ENCODE peak calls at places on chromosomes 13 and 19, in six cellular contexts. One of them, this sample, is unnamed.

GRCh38 chr19:23305555-23305954 is 55.4 kb upstream of the ZNF724 start:
- DNase-seq in HepG2: no peak
- DNase-seq in GM12878: no peak
- DNase-seq in H1: no peak
- DNase-seq in HCT116: no peak
- DNase-seq in K562: no peak
- DNase-seq in this sample: peak

GRCh38 chr13:48976677-48977625 is 1.2 kb downstream of the FNDC3A start:
- DNase-seq in HepG2: peak
- DNase-seq in GM12878: no peak
- DNase-seq in H1: no peak
- DNase-seq in HCT116: no peak
- DNase-seq in K562: no peak
- DNase-seq in this sample: no peak

GRCh38 chr19:2819540-2820111 is at the start of gene ZNF554:
- DNase-seq in HepG2: peak
- DNase-seq in GM12878: peak
- DNase-seq in H1: peak
- DNase-seq in HCT116: peak
- DNase-seq in K562: peak
- DNase-seq in this sample: peak

GRCh38 chr13:110183925-110184324 is 123.0 kb downstream of the COL4A1 start:
- DNase-seq in HepG2: no peak
- DNase-seq in GM12878: no peak
- DNase-seq in H1: no peak
- DNase-seq in HCT116: no peak
- DNase-seq in K562: no peak
- DNase-seq in this sample: peak

GRCh38 chr13:74325106-74325505 is 190.9 kb upstream of the KLF12 start:
- DNase-seq in HepG2: peak
- DNase-seq in GM12878: no peak
- DNase-seq in H1: no peak
- DNase-seq in HCT116: no peak
- DNase-seq in K562: no peak
- DNase-seq in this sample: peak

GRCh38 chr13:30739646-30740642 is 4.6 kb downstream of the ALOX5AP start:
- DNase-seq in HepG2: no peak
- DNase-seq in GM12878: peak
- DNase-seq in H1: no peak
- DNase-seq in HCT116: peak
- DNase-seq in K562: no peak
- DNase-seq in this sample: no peak

GRCh38 chr13:49323344-49323743 is 75.6 kb downstream of the CDADC1 start:
- DNase-seq in HepG2: no peak
- DNase-seq in GM12878: no peak
- DNase-seq in H1: no peak
- DNase-seq in HCT116: no peak
- DNase-seq in K562: no peak
- DNase-seq in this sample: no peak

GRCh38 chr13:42548731-42549554 is 25.0 kb upstream of the TNFSF11 start:
- DNase-seq in HepG2: no peak
- DNase-seq in GM12878: peak
- DNase-seq in H1: no peak
- DNase-seq in HCT116: no peak
- DNase-seq in K562: no peak
- DNase-seq in this sample: no peak

GRCh38 chr19:44890366-44891015 is 563 bp upstream of the TOMM40 start:
- DNase-seq in HepG2: peak
- DNase-seq in GM12878: peak
- DNase-seq in H1: peak
- DNase-seq in HCT116: peak
- DNase-seq in K562: peak
- DNase-seq in this sample: peak

GRCh38 chr19:11480081-11480926 is 542 bp downstream of the ELAVL3 start:
- DNase-seq in HepG2: no peak
- DNase-seq in GM12878: no peak
- DNase-seq in H1: no peak
- DNase-seq in HCT116: no peak
- DNase-seq in K562: peak
- DNase-seq in this sample: peak

GRCh38 chr19:51318687-51319675 is 7.5 kb downstream of the IGLON5 start:
- DNase-seq in HepG2: no peak
- DNase-seq in GM12878: no peak
- DNase-seq in H1: no peak
- DNase-seq in HCT116: no peak
- DNase-seq in K562: no peak
- DNase-seq in this sample: no peak

GRCh38 chr13:87444135-87444534 is 227.0 kb upstream of the SLITRK5 start:
- DNase-seq in HepG2: no peak
- DNase-seq in GM12878: no peak
- DNase-seq in H1: no peak
- DNase-seq in HCT116: no peak
- DNase-seq in K562: no peak
- DNase-seq in this sample: no peak

GRCh38 chr13:51946163-51946669 is 65.0 kb downstream of the ATP7B start:
- DNase-seq in HepG2: no peak
- DNase-seq in GM12878: no peak
- DNase-seq in H1: no peak
- DNase-seq in HCT116: no peak
- DNase-seq in K562: no peak
- DNase-seq in this sample: no peak

GRCh38 chr13:72853000-72853399 is 71.1 kb downstream of the PIBF1 start:
- DNase-seq in HepG2: no peak
- DNase-seq in GM12878: no peak
- DNase-seq in H1: no peak
- DNase-seq in HCT116: no peak
- DNase-seq in K562: no peak
- DNase-seq in this sample: no peak

GRCh38 chr19:39998511-39998910 is 1.7 kb downstream of the ZNF546 start:
- DNase-seq in HepG2: no peak
- DNase-seq in GM12878: no peak
- DNase-seq in H1: no peak
- DNase-seq in HCT116: no peak
- DNase-seq in K562: no peak
- DNase-seq in this sample: no peak

GRCh38 chr13:28313579-28313978 is 175.2 kb downstream of the PAN3 start:
- DNase-seq in HepG2: no peak
- DNase-seq in GM12878: no peak
- DNase-seq in H1: no peak
- DNase-seq in HCT116: peak
- DNase-seq in K562: no peak
- DNase-seq in this sample: no peak

GRCh38 chr19:37718357-37718756 is 1.2 kb downstream of the ZNF607 start:
- DNase-seq in HepG2: peak
- DNase-seq in GM12878: no peak
- DNase-seq in H1: no peak
- DNase-seq in HCT116: no peak
- DNase-seq in K562: no peak
- DNase-seq in this sample: peak

GRCh38 chr13:52411629-52412028 is 5.7 kb upstream of the THSD1 start:
- DNase-seq in HepG2: no peak
- DNase-seq in GM12878: peak
- DNase-seq in H1: no peak
- DNase-seq in HCT116: no peak
- DNase-seq in K562: no peak
- DNase-seq in this sample: no peak

GRCh38 chr13:50452028-50452427 is 391.5 kb downstream of the DLEU7 start:
- DNase-seq in HepG2: no peak
- DNase-seq in GM12878: no peak
- DNase-seq in H1: no peak
- DNase-seq in HCT116: no peak
- DNase-seq in K562: no peak
- DNase-seq in this sample: no peak
- TF ChIP-seq JUND in HepG2: no peak
- TF ChIP-seq JUND in GM12878: no peak
- TF ChIP-seq JUND in H1: no peak
- TF ChIP-seq JUND in HCT116: no peak
- TF ChIP-seq JUND in K562: no peak
- TF ChIP-seq JUND in this sample: no peak

GRCh38 chr19:912181-913079 is 589 bp downstream of the R3HDM4 start:
- DNase-seq in HepG2: no peak
- DNase-seq in GM12878: no peak
- DNase-seq in H1: no peak
- DNase-seq in HCT116: no peak
- DNase-seq in K562: peak
- DNase-seq in this sample: no peak
- TF ChIP-seq YY1 in HepG2: no peak
- TF ChIP-seq YY1 in GM12878: no peak
- TF ChIP-seq YY1 in H1: no peak
- TF ChIP-seq YY1 in HCT116: no peak
- TF ChIP-seq YY1 in K562: no peak
- TF ChIP-seq YY1 in this sample: no peak

GRCh38 chr13:80939581-80939980 is 598.7 kb upstream of the SPRY2 start:
- DNase-seq in HepG2: no peak
- DNase-seq in GM12878: no peak
- DNase-seq in H1: no peak
- DNase-seq in HCT116: no peak
- DNase-seq in K562: no peak
- DNase-seq in this sample: no peak

GRCh38 chr13:80946008-80946802 is 605.3 kb upstream of the SPRY2 start:
- DNase-seq in HepG2: no peak
- DNase-seq in GM12878: no peak
- DNase-seq in H1: no peak
- DNase-seq in HCT116: no peak
- DNase-seq in K562: no peak
- DNase-seq in this sample: no peak

GRCh38 chr13:80945328-80945727 is 604.4 kb upstream of the SPRY2 start:
- DNase-seq in HepG2: peak
- DNase-seq in GM12878: no peak
- DNase-seq in H1: no peak
- DNase-seq in HCT116: no peak
- DNase-seq in K562: no peak
- DNase-seq in this sample: peak
- TF ChIP-seq JUND in HepG2: no peak
- TF ChIP-seq JUND in GM12878: no peak
- TF ChIP-seq JUND in H1: no peak
- TF ChIP-seq JUND in HCT116: no peak
- TF ChIP-seq JUND in K562: no peak
- TF ChIP-seq JUND in this sample: no peak

GRCh38 chr19:12953456-12954149 is 3.4 kb downstream of the GADD45GIP1 start:
- DNase-seq in HepG2: no peak
- DNase-seq in GM12878: no peak
- DNase-seq in H1: no peak
- DNase-seq in HCT116: no peak
- DNase-seq in K562: no peak
- DNase-seq in this sample: no peak

GRCh38 chr19:12956446-12957388 is at the start of gene GADD45GIP1:
- DNase-seq in HepG2: peak
- DNase-seq in GM12878: peak
- DNase-seq in H1: peak
- DNase-seq in HCT116: peak
- DNase-seq in K562: peak
- DNase-seq in this sample: peak

GRCh38 chr19:12955996-12956395 is 1.0 kb downstream of the GADD45GIP1 start:
- DNase-seq in HepG2: no peak
- DNase-seq in GM12878: no peak
- DNase-seq in H1: no peak
- DNase-seq in HCT116: no peak
- DNase-seq in K562: no peak
- DNase-seq in this sample: no peak

GRCh38 chr19:12952488-12953455 is 4.3 kb downstream of the GADD45GIP1 start:
- DNase-seq in HepG2: no peak
- DNase-seq in GM12878: no peak
- DNase-seq in H1: no peak
- DNase-seq in HCT116: no peak
- DNase-seq in K562: peak
- DNase-seq in this sample: peak

DNA sequence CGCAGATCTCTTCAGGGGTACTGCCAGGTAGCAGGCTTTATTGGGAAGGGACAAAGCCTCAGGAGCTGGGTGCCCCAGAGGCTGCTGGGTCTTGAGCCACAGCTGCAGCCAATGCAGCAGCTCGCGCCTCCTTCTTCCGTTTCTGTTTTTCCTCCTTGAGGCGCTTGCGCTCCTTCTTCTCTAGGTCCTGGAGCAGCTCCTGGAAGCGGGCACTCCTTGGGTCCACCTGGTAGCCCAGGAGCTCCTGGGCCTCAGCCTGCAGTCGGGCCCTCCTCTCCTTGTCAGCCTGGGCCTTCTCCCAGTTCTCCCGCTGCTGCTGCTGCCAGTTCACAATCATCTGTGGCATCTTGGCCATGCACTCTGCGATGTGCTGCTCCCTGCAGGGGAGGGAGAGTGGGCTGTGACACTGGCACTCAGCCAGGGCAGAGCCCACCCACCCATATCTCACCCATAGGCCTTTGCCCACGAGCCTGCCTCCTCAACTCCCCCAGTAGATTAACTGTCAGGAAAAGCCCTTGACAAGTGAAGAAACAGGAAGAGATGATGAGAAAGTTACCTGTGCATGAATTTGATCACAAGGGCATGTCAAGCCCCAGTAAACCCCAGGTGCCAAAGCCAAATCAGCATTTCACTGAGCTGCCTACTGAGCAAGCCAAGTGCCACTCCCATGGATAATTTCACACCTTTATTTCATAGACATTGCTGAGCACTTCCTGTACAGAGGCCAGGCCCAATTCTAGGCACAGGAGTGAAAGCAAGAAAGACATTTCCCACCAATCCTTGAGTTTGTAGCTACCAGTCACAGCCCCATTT is 2.7 kb downstream of the GADD45GIP1 start:
- DNase-seq in HepG2: no peak
- DNase-seq in GM12878: no peak
- DNase-seq in H1: no peak
- DNase-seq in HCT116: no peak
- DNase-seq in K562: no peak
- DNase-seq in this sample: no peak
- TF ChIP-seq YY1 in HepG2: no peak
- TF ChIP-seq YY1 in GM12878: no peak
- TF ChIP-seq YY1 in H1: no peak
- TF ChIP-seq YY1 in HCT116: no peak
- TF ChIP-seq YY1 in K562: no peak
- TF ChIP-seq YY1 in this sample: no peak

GRCh38 chr19:15551183-15552004 is 43.1 kb downstream of the CYP4F22 start:
- DNase-seq in HepG2: peak
- DNase-seq in GM12878: no peak
- DNase-seq in H1: no peak
- DNase-seq in HCT116: no peak
- DNase-seq in K562: peak
- DNase-seq in this sample: peak
- TF ChIP-seq JUND in HepG2: no peak
- TF ChIP-seq JUND in GM12878: no peak
- TF ChIP-seq JUND in H1: no peak
- TF ChIP-seq JUND in HCT116: no peak
- TF ChIP-seq JUND in K562: no peak
- TF ChIP-seq JUND in this sample: no peak

GRCh38 chr19:46288896-46289588 is 7.8 kb upstream of the HIF3A start:
- DNase-seq in HepG2: peak
- DNase-seq in GM12878: no peak
- DNase-seq in H1: no peak
- DNase-seq in HCT116: no peak
- DNase-seq in K562: no peak
- DNase-seq in this sample: no peak
- TF ChIP-seq YY1 in HepG2: no peak
- TF ChIP-seq YY1 in GM12878: no peak
- TF ChIP-seq YY1 in H1: no peak
- TF ChIP-seq YY1 in HCT116: no peak
- TF ChIP-seq YY1 in K562: no peak
- TF ChIP-seq YY1 in this sample: no peak

GRCh38 chr13:78420814-78421213 is 182.5 kb downstream of the POU4F1 start:
- DNase-seq in HepG2: no peak
- DNase-seq in GM12878: peak
- DNase-seq in H1: no peak
- DNase-seq in HCT116: no peak
- DNase-seq in K562: no peak
- DNase-seq in this sample: no peak
- TF ChIP-seq JUND in HepG2: no peak
- TF ChIP-seq JUND in GM12878: no peak
- TF ChIP-seq JUND in H1: no peak
- TF ChIP-seq JUND in HCT116: no peak
- TF ChIP-seq JUND in K562: no peak
- TF ChIP-seq JUND in this sample: no peak

GRCh38 chr13:114164681-114165429 is 14.2 kb upstream of the CFAP97D2 start:
- DNase-seq in HepG2: no peak
- DNase-seq in GM12878: no peak
- DNase-seq in H1: no peak
- DNase-seq in HCT116: no peak
- DNase-seq in K562: no peak
- DNase-seq in this sample: no peak
- TF ChIP-seq YY1 in HepG2: no peak
- TF ChIP-seq YY1 in GM12878: no peak
- TF ChIP-seq YY1 in H1: no peak
- TF ChIP-seq YY1 in HCT116: no peak
- TF ChIP-seq YY1 in K562: no peak
- TF ChIP-seq YY1 in this sample: no peak

This sample was measured in SK-N-SH.